ENCODE peak calls at places on chromosome 2, in six cellular contexts. I is pancreas, L is left ventricle myocardium inferior, D is epithelial cell of esophagus, K is AG04450, X is GM12865. A is an unnamed sample.

GRCh38 chr2:202149953-202150352 is 76.9 kb downstream of the KIAA2012 start:
- DNase-seq in X (no peak), K (no peak), L (no peak), D (no peak), I (no peak), A (no peak)

GRCh38 chr2:74357627-74358026 is 14.4 kb upstream of the SLC4A5 start:
- DNase-seq in K (no peak), D (no peak), X (no peak), I (no peak), L (no peak), A (no peak)

GRCh38 chr2:61707984-61708852 is 145.6 kb downstream of the FAM161A start:
- DNase-seq in L (no peak), K (peak; percentile 23), D (peak; percentile 82), X (peak; percentile 95), I (no peak), A (no peak)

GRCh38 chr2:10785260-10785659 is 27.3 kb downstream of the PDIA6 start:
- DNase-seq in I (no peak), K (no peak), D (no peak), X (no peak), L (no peak), A (no peak)

GRCh38 chr2:99648115-99648850 is 158.5 kb upstream of the REV1 start:
- DNase-seq in K (peak; percentile 39), I (no peak), X (no peak), D (no peak), L (no peak), A (no peak)

GRCh38 chr2:36441816-36442215 is 86.2 kb downstream of the CRIM1 start:
- DNase-seq in K (no peak), X (no peak), L (no peak), I (no peak), D (no peak), A (no peak)

GRCh38 chr2:235087812-235088607 is 136.2 kb downstream of the SH3BP4 start:
- DNase-seq in X (no peak), K (no peak), I (no peak), L (peak; percentile 61), D (no peak), A (peak; percentile 40)

GRCh38 chr2:80830891-80831290 is 526.3 kb upstream of the LRRTM1 start:
- DNase-seq in K (no peak), I (no peak), X (peak; percentile 82), D (no peak), L (no peak), A (no peak)

GRCh38 chr2:238290715-238291549 is 2.5 kb upstream of the PER2 start:
- DNase-seq in K (no peak), I (peak; percentile 43), L (no peak), X (no peak), D (no peak), A (no peak)

GRCh38 chr2:239300242-239300641 is 100.6 kb downstream of the HDAC4 start:
- DNase-seq in L (peak; percentile 14), D (no peak), I (peak; percentile 41), K (no peak), X (no peak), A (no peak)

GRCh38 chr2:178806543-178806942 is 680 bp downstream of the TTN start:
- DNase-seq in L (no peak), K (no peak), D (no peak), X (no peak), I (no peak), A (no peak)

GRCh38 chr2:178800510-178800909 is 6.7 kb downstream of the TTN start:
- DNase-seq in D (no peak), L (no peak), I (no peak), K (no peak), X (no peak), A (no peak)

GRCh38 chr2:178807227-178808008 is at the start of gene TTN:
- DNase-seq in L (peak; percentile 66), X (no peak), D (no peak), K (no peak), I (no peak), A (no peak)

GRCh38 chr2:178799305-178799704 is 7.9 kb downstream of the TTN start:
- DNase-seq in I (no peak), K (no peak), D (no peak), X (no peak), L (no peak), A (no peak)

GRCh38 chr2:178804791-178805190 is 2.4 kb downstream of the TTN start:
- DNase-seq in L (no peak), K (no peak), X (peak; percentile 18), D (peak; percentile 39), I (no peak), A (no peak)
- TF ChIP-seq CTCF in L (peak; percentile 66), K (peak; percentile 59), X (peak; percentile 43), D (peak; percentile 60), I (peak; percentile 17), A (peak; percentile 62)

DNA sequence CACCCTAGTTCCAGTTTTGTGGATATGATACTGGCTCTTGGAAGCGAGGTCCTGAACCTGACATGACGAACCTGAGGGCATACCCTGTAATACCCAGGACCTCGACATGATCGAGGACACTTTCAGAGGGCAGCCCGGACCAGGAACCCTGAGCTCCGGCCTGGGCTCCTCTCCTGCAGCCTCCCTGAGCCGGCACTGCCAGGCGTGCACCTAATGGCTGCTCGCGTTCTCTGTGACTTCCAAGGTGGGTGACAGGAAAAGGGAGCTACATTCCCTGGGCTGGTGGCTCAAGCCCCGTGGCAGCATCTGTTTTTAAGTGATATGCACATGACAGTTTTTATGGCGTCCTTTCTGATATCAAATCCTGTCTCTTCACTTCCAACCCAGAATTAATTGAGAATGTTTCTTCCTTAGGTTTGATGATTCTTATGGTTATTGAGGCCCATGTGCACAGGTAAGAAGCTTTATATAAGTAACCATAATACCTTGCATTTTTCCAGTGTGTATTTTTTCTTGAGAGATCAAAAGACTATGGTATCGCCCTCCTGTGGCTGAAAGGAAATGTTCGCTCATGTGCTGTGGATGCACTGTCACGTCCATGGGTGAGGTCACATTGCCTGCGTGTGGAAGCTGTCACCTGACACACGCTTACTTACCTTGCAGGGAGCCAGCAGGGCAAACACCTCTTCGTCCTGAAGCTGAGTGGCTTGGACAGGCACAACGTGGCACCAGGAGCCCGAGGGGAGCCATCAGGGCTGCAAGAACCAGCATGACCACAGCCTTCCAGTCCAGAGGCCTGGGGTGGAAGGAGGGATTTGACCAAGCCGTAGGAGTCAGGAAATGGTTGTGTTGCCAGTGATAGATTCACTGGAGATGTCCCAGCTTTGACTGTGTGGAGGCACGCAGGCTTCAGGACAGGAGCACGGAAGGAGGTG is 367.4 kb upstream of the MYT1L start:
- DNase-seq in D (peak; percentile 6), I (no peak), K (no peak), X (peak; percentile 12), L (no peak), A (peak; percentile 13)
- TF ChIP-seq CTCF in D (no peak), I (no peak), K (peak; percentile 25), X (peak; percentile 10), L (no peak), A (peak; percentile 57)

DNA sequence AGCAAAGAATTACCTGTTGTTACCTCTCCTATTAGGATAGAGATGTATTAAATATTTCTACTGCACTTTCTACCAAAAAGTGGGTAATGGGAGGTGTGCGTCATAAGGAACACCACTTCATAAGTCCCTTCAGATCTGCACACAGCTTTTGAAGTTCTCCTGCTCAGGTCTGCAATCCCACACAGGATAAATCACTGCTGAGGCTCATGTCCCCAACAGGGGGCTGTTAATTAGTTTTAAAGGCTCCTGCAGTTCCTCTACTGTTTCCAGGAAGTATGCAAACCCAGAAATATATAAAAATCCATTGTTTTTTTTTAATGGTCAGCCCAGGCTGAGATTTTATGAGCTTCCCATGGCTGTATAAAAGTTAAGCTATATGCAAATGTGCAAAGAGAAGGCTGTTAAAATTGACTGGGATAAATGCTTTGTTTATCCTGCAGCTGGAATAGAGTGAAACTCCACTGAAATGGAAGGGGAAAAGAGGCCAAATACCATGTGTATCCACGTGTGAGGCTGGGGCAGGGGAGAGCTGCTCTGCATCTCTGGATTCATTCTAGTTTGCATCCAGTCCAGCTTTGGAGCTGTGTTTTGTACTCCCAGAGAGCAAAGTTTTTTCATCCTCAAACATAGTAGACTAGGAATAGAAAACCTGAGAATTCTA is 903.7 kb downstream of the TDRD15 start:
- DNase-seq in L (no peak), X (no peak), I (no peak), D (no peak), K (no peak), A (no peak)
- TF ChIP-seq CTCF in L (no peak), X (no peak), I (no peak), D (no peak), K (no peak), A (no peak)

GRCh38 chr2:228983700-228984099 is 287.4 kb downstream of the PID1 start:
- DNase-seq in D (no peak), L (no peak), I (no peak), K (no peak), X (no peak), A (no peak)
- TF ChIP-seq CTCF in D (no peak), L (no peak), I (no peak), K (no peak), X (no peak), A (no peak)

GRCh38 chr2:233063269-233063975 is 3.3 kb downstream of the INPP5D start:
- DNase-seq in I (peak; percentile 36), L (no peak), K (no peak), D (no peak), X (peak; percentile 89), A (no peak)
- TF ChIP-seq CTCF in I (no peak), L (peak; percentile 11), K (peak; percentile 15), D (no peak), X (no peak), A (no peak)